ENCODE peak calls at places on chromosomes 4 and X, in ten cellular contexts. N is heart right ventricle; Z is NCI-H1930; O is NCI-H1092; U is PC-9; R is activated CD4-positive, alpha-beta T cell treated with anti-CD3 and anti-CD28 coated beads, Interleukin-2, amount 10 ng/mL, durations not matched to agents 7 days and 5 days; P is fibroblast of lung; G is stimulated activated CD8-positive, alpha-beta memory T cell treated with anti-CD3 and anti-CD28 coated beads, Interleukin-2, amount 100 ng/mL, for 48 hours; F is SK-MEL-5; B is T47D. I is an unnamed sample.

GRCh38 chr4:113809313-113809712 is 47.8 kb upstream of the CAMK2D start:
- DNase-seq in N (peak), Z (no peak), O (no peak), U (no peak), R (no peak), P (no peak), G (no peak), F (no peak), B (no peak), I (peak)

GRCh38 chr4:24642941-24643628 is 58.7 kb upstream of the DHX15 start:
- DNase-seq in N (no peak), Z (no peak), O (no peak), U (peak), R (no peak), P (peak), G (no peak), F (no peak), B (no peak), I (no peak)

GRCh38 chr4:86977621-86978184 is 42.9 kb downstream of the AFF1 start:
- DNase-seq in N (no peak), Z (no peak), O (no peak), U (peak), R (peak), P (peak), G (no peak), F (no peak), B (peak), I (no peak)

GRCh38 chrX:66030505-66031317 is 9.2 kb downstream of the VSIG4 start:
- DNase-seq in N (no peak), Z (no peak), O (no peak), U (no peak), R (peak), P (no peak), G (no peak), F (peak), B (no peak), I (no peak)

GRCh38 chrX:110159865-110160264 is 157.0 kb downstream of the TMEM164 start:
- DNase-seq in N (no peak), Z (no peak), O (no peak), U (no peak), R (no peak), P (no peak), G (no peak), F (no peak), B (no peak), I (no peak)

GRCh38 chrX:42119076-42119475 is 195.7 kb upstream of the CASK start:
- DNase-seq in N (no peak), Z (peak), O (peak), U (peak), R (no peak), P (peak), G (no peak), F (peak), B (no peak), I (no peak)

GRCh38 chr4:100016191-100016590 is 66.1 kb upstream of the H2AZ1 start:
- DNase-seq in N (no peak), Z (no peak), O (no peak), U (no peak), R (no peak), P (peak), G (no peak), F (no peak), B (no peak), I (no peak)

GRCh38 chrX:49995021-49995731 is 72.8 kb downstream of the CLCN5 start:
- DNase-seq in N (no peak), Z (no peak), O (no peak), U (peak), R (no peak), P (peak), G (no peak), F (peak), B (no peak), I (no peak)

GRCh38 chrX:95974885-95975284 is 709.8 kb upstream of the DIAPH2 start:
- DNase-seq in N (no peak), Z (no peak), O (no peak), U (no peak), R (no peak), P (no peak), G (no peak), F (no peak), B (no peak), I (no peak)

GRCh38 chrX:151974336-151975227 is at the start of gene GABRE:
- DNase-seq in N (peak), Z (no peak), O (no peak), U (no peak), R (no peak), P (peak), G (no peak), F (no peak), B (no peak), I (peak)

GRCh38 chr4:22474636-22475310 is 41.1 kb downstream of the ADGRA3 start:
- DNase-seq in N (no peak), Z (no peak), O (no peak), U (peak), R (no peak), P (no peak), G (no peak), F (peak), B (no peak), I (no peak)

GRCh38 chr4:20326977-20327376 is 75.3 kb downstream of the SLIT2 start:
- DNase-seq in N (no peak), Z (no peak), O (no peak), U (no peak), R (no peak), P (no peak), G (no peak), F (no peak), B (no peak), I (no peak)

GRCh38 chr4:48913346-48913745 is 6.8 kb upstream of the OCIAD2 start:
- DNase-seq in N (no peak), Z (no peak), O (no peak), U (no peak), R (no peak), P (peak), G (no peak), F (no peak), B (no peak), I (no peak)

GRCh38 chr4:8364141-8364540 is 76.4 kb downstream of the ACOX3 start:
- DNase-seq in N (no peak), Z (no peak), O (no peak), U (no peak), R (no peak), P (no peak), G (no peak), F (no peak), B (no peak), I (peak)

GRCh38 chr4:4333265-4333706 is 43.2 kb downstream of the ZBTB49 start:
- DNase-seq in N (peak), Z (no peak), O (no peak), U (no peak), R (no peak), P (peak), G (no peak), F (peak), B (no peak), I (no peak)

GRCh38 chrX:119406739-119407138 is 7.6 kb downstream of the SLC25A43 start:
- DNase-seq in N (no peak), Z (no peak), O (no peak), U (no peak), R (no peak), P (peak), G (no peak), F (no peak), B (no peak), I (no peak)

GRCh38 chrX:100609591-100609990 is 24.9 kb downstream of the TNMD start:
- DNase-seq in N (no peak), Z (no peak), O (no peak), U (no peak), R (no peak), P (no peak), G (no peak), F (peak), B (no peak), I (no peak)

GRCh38 chrX:41121766-41122165 is 36.5 kb downstream of the USP9X start:
- DNase-seq in N (no peak), Z (no peak), O (no peak), U (no peak), R (no peak), P (no peak), G (no peak), F (no peak), B (no peak), I (no peak)

GRCh38 chrX:64187762-64188150 is 17.8 kb downstream of the AMER1 start:
- DNase-seq in N (no peak), Z (no peak), O (no peak), U (no peak), R (no peak), P (no peak), G (no peak), F (no peak), B (no peak), I (no peak)

GRCh38 chrX:97843200-97843811 is 959.6 kb downstream of the RPA4 start:
- DNase-seq in N (no peak), Z (no peak), O (no peak), U (no peak), R (no peak), P (no peak), G (no peak), F (no peak), B (no peak), I (peak)

GRCh38 chr4:37970702-37971101 is 10.5 kb downstream of the PTTG2 start:
- DNase-seq in N (peak), Z (no peak), O (no peak), U (peak), R (peak), P (peak), G (peak), F (peak), B (peak), I (peak)

GRCh38 chrX:69501433-69501832 is 2.7 kb upstream of the NALF2 start:
- DNase-seq in N (peak), Z (peak), O (peak), U (no peak), R (no peak), P (no peak), G (no peak), F (peak), B (peak), I (no peak)

GRCh38 chr4:87097075-87097474 is 123.3 kb downstream of the KLHL8 start:
- DNase-seq in N (no peak), Z (no peak), O (no peak), U (no peak), R (no peak), P (no peak), G (no peak), F (no peak), B (no peak), I (no peak)

GRCh38 chr4:147768113-147768512 is 36.2 kb downstream of the ARHGAP10 start:
- DNase-seq in N (no peak), Z (no peak), O (no peak), U (peak), R (no peak), P (peak), G (no peak), F (no peak), B (no peak), I (no peak)

GRCh38 chr4:155342142-155342541 is 34.6 kb downstream of the MAP9 start:
- DNase-seq in N (no peak), Z (no peak), O (no peak), U (no peak), R (no peak), P (peak), G (no peak), F (peak), B (no peak), I (no peak)

GRCh38 chr4:165631208-165631894 is 241.7 kb upstream of the TLL1 start:
- DNase-seq in N (no peak), Z (no peak), O (peak), U (no peak), R (no peak), P (peak), G (no peak), F (no peak), B (no peak), I (no peak)

GRCh38 chr4:80340036-80340435 is 4.5 kb downstream of the CFAP299 start:
- DNase-seq in N (no peak), Z (no peak), O (no peak), U (no peak), R (no peak), P (no peak), G (no peak), F (no peak), B (no peak), I (no peak)

GRCh38 chr4:164952551-164952950 is 24.9 kb downstream of the TRIM61 start:
- DNase-seq in N (no peak), Z (no peak), O (no peak), U (no peak), R (no peak), P (no peak), G (no peak), F (no peak), B (no peak), I (no peak)

GRCh38 chr4:156983366-156983765 is 11.8 kb upstream of the PDGFC start:
- DNase-seq in N (no peak), Z (no peak), O (no peak), U (no peak), R (no peak), P (no peak), G (no peak), F (peak), B (no peak), I (no peak)

GRCh38 chr4:140659935-140660710 is 91.4 kb upstream of the UCP1 start:
- DNase-seq in N (no peak), Z (no peak), O (no peak), U (no peak), R (no peak), P (peak), G (no peak), F (no peak), B (peak), I (no peak)

GRCh38 chr4:79163981-79164490 is 161.8 kb downstream of the NAA11 start:
- DNase-seq in N (no peak), Z (no peak), O (no peak), U (no peak), R (no peak), P (no peak), G (no peak), F (no peak), B (no peak), I (no peak)

GRCh38 chr4:44487341-44487740 is 38.7 kb upstream of the KCTD8 start:
- DNase-seq in N (no peak), Z (no peak), O (no peak), U (no peak), R (no peak), P (no peak), G (no peak), F (no peak), B (peak), I (no peak)

GRCh38 chr4:157837071-157837470 is 335.8 kb downstream of the GASK1B start:
- DNase-seq in N (no peak), Z (peak), O (no peak), U (no peak), R (no peak), P (no peak), G (no peak), F (no peak), B (no peak), I (no peak)

GRCh38 chr4:101730291-101731117 is 60.0 kb upstream of the BANK1 start:
- DNase-seq in N (peak), Z (no peak), O (peak), U (no peak), R (peak), P (peak), G (no peak), F (peak), B (peak), I (peak)

GRCh38 chrX:153723351-153724251 is 586 bp downstream of the BCAP31 start:
- DNase-seq in N (peak), Z (peak), O (peak), U (peak), R (peak), P (peak), G (peak), F (peak), B (peak), I (no peak)

GRCh38 chr4:87128006-87128705 is 92.3 kb downstream of the KLHL8 start:
- DNase-seq in N (no peak), Z (no peak), O (no peak), U (no peak), R (no peak), P (no peak), G (no peak), F (no peak), B (no peak), I (no peak)

GRCh38 chr4:5365071-5366008 is 314.1 kb downstream of the STK32B start:
- DNase-seq in N (no peak), Z (no peak), O (no peak), U (peak), R (no peak), P (peak), G (no peak), F (peak), B (peak), I (no peak)

GRCh38 chrX:25016938-25017598 is 1.3 kb upstream of the ARX start:
- DNase-seq in N (no peak), Z (no peak), O (no peak), U (no peak), R (no peak), P (no peak), G (no peak), F (no peak), B (no peak), I (no peak)

GRCh38 chr4:3291411-3291968 is 1.3 kb upstream of the RGS12 start:
- DNase-seq in N (no peak), Z (no peak), O (no peak), U (peak), R (no peak), P (no peak), G (no peak), F (no peak), B (peak), I (no peak)